ENCODE peak calls at places on chromosome 7, in seven cellular contexts. B is BE2C, P is PC-9, L is HepG2, Y is adrenal gland, G is brain microvascular endothelial cell, E is pancreas. D is an unnamed sample.

GRCh38 chr7:90119178-90119971 is 34.9 kb upstream of the STEAP1 start:
- DNase-seq in B (no peak), P (peak; percentile 1), L (no peak), Y (peak; percentile 79), G (no peak), E (peak; percentile 51), D (no peak)

GRCh38 chr7:17401806-17402627 is 103.6 kb downstream of the AHR start:
- DNase-seq in B (no peak), P (no peak), L (no peak), Y (no peak), G (no peak), E (no peak), D (no peak)

GRCh38 chr7:99196536-99197288 is 11.2 kb downstream of the KPNA7 start:
- DNase-seq in B (no peak), P (no peak), L (no peak), Y (no peak), G (peak; percentile 56), E (no peak), D (no peak)

GRCh38 chr7:108103566-108104298 is 26.4 kb downstream of the LAMB4 start:
- DNase-seq in B (no peak), P (no peak), L (peak; percentile 54), Y (no peak), G (no peak), E (no peak), D (no peak)

GRCh38 chr7:64098-64521 is 128.3 kb upstream of the FAM20C start:
- DNase-seq in B (peak; percentile 39), P (peak; percentile 60), L (peak; percentile 18), Y (peak; percentile 85), G (peak; percentile 70), E (no peak), D (no peak)

GRCh38 chr7:47100815-47101435 is 481.0 kb downstream of the TNS3 start:
- DNase-seq in B (peak; percentile 46), P (peak; percentile 61), L (peak; percentile 57), Y (peak; percentile 75), G (peak; percentile 73), E (peak; percentile 60), D (no peak)

GRCh38 chr7:46960974-46961373 is 620.9 kb downstream of the TNS3 start:
- DNase-seq in B (no peak), P (no peak), L (no peak), Y (no peak), G (no peak), E (no peak), D (no peak)

GRCh38 chr7:36598056-36598675 is 126.1 kb downstream of the AOAH start:
- DNase-seq in B (no peak), P (no peak), L (no peak), Y (no peak), G (no peak), E (no peak), D (no peak)

GRCh38 chr7:92833766-92834605 is 2.4 kb downstream of the CDK6 start:
- DNase-seq in B (peak; percentile 85), P (peak; percentile 85), L (peak; percentile 73), Y (peak; percentile 90), G (peak; percentile 80), E (peak; percentile 74), D (no peak)

GRCh38 chr7:103432713-103433112 is 13.3 kb downstream of the SLC26A5 start:
- DNase-seq in B (no peak), P (no peak), L (no peak), Y (no peak), G (no peak), E (no peak), D (no peak)

GRCh38 chr7:116534790-116535189 is 10.0 kb downstream of the CAV1 start:
- DNase-seq in B (no peak), P (no peak), L (no peak), Y (no peak), G (no peak), E (no peak), D (peak; percentile 46)

GRCh38 chr7:121544726-121545125 is 148.6 kb upstream of the FAM3C start:
- DNase-seq in B (no peak), P (peak; percentile 65), L (peak; percentile 6), Y (no peak), G (peak; percentile 85), E (no peak), D (peak; percentile 84)

GRCh38 chr7:29494350-29494749 is 69.3 kb upstream of the PRR15 start:
- DNase-seq in B (no peak), P (no peak), L (no peak), Y (no peak), G (no peak), E (no peak), D (peak; percentile 33)

GRCh38 chr7:150340875-150341262 is 560 bp downstream of the RARRES2 start:
- DNase-seq in B (no peak), P (no peak), L (no peak), Y (no peak), G (no peak), E (no peak), D (no peak)

GRCh38 chr7:69429817-69430501 is 168.3 kb upstream of the AUTS2 start:
- DNase-seq in B (peak; percentile 53), P (no peak), L (no peak), Y (peak; percentile 62), G (no peak), E (peak; percentile 5), D (no peak)

GRCh38 chr7:106464169-106464568 is 179.4 kb upstream of the NAMPT start:
- DNase-seq in B (no peak), P (no peak), L (no peak), Y (no peak), G (no peak), E (no peak), D (no peak)

GRCh38 chr7:26549281-26549943 is 257.8 kb downstream of the SNX10 start:
- DNase-seq in B (no peak), P (peak; percentile 96), L (no peak), Y (no peak), G (no peak), E (peak; percentile 29), D (no peak)

GRCh38 chr7:93148135-93148534 is at the start of gene SAMD9L:
- DNase-seq in B (no peak), P (no peak), L (no peak), Y (no peak), G (no peak), E (no peak), D (no peak)

GRCh38 chr7:143975617-143976016 is 21.0 kb downstream of the OR2F1 start:
- DNase-seq in B (no peak), P (no peak), L (peak; percentile 63), Y (no peak), G (no peak), E (no peak), D (no peak)
- TF ChIP-seq CTCF in B (no peak), P (no peak), L (peak; percentile 40), Y (no peak), G (peak; percentile 32), E (no peak), D (no peak)

GRCh38 chr7:45889367-45890067 is 1.2 kb downstream of the IGFBP1 start:
- DNase-seq in B (no peak), P (no peak), L (no peak), Y (no peak), G (no peak), E (no peak), D (no peak)
- H3K4me3 ChIP-seq in B (no peak overlapping the region), P (peak overlapping the region; percentile 73), L (peak overlapping the region; percentile 61), Y (no peak overlapping the region), G (no peak overlapping the region), E (no peak overlapping the region), D (no peak overlapping the region)

GRCh38 chr7:158075633-158076001 is 512.0 kb downstream of the PTPRN2 start:
- DNase-seq in B (no peak), P (no peak), L (no peak), Y (no peak), G (no peak), E (no peak), D (no peak)

GRCh38 chr7:158076215-158076614 is 511.4 kb downstream of the PTPRN2 start:
- DNase-seq in B (no peak), P (no peak), L (no peak), Y (no peak), G (no peak), E (no peak), D (no peak)

GRCh38 chr7:158072889-158073730 is 514.5 kb downstream of the PTPRN2 start:
- DNase-seq in B (no peak), P (no peak), L (no peak), Y (no peak), G (no peak), E (no peak), D (no peak)

GRCh38 chr7:158074896-158075632 is 512.6 kb downstream of the PTPRN2 start:
- DNase-seq in B (no peak), P (no peak), L (no peak), Y (no peak), G (no peak), E (no peak), D (no peak)

DNA sequence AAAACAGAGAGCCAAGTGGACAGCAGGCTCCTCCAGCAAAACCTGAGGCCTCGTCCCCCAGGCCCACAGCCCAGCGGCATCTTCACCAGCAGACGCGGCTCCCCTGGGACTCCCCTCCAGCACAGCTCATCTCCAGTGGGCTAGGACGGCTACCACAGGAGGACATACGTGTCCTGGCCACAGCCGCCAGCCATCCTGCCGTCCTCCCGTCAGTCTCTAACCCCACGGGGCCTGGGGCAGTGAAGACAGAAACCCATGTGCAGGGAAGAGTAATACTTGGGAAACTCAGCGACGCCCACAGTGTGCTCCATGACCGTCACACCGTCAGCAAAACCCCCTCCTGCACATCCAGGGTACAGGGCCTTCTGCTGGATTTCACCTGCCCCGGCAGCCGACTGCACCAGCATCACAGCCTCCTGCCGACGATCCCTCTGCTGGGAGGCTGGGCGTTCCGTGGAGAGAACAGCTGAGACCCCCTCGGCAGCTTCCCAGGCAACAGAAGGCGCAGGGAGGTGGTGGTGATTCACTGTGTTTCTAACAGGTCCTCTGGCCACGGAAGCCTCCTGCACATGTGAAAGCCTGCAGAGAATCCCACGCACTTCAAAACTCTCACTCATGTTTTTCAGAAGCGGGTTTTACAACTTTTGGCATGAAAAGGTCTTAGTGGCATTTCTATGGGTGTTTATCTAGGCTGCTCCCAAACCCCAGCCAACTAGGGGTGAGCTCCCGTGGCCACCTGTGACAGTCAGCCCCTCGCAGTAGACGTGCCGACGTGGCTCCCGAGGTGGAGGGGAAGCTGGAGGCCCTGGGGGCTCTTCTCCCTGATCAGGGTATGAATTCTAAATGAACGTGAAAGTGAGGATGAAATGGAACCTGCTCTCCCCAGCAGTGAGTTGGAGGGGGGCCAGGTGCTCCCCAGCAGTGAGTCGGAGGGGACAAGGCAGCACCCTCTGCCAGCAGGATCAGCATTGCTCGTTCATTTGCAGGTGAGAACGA is 513.5 kb downstream of the PTPRN2 start:
- DNase-seq in B (no peak), P (no peak), L (no peak), Y (no peak), G (no peak), E (no peak), D (no peak)
- TF ChIP-seq CTCF in B (no peak), P (no peak), L (no peak), Y (no peak), G (no peak), E (no peak), D (no peak)

DNA sequence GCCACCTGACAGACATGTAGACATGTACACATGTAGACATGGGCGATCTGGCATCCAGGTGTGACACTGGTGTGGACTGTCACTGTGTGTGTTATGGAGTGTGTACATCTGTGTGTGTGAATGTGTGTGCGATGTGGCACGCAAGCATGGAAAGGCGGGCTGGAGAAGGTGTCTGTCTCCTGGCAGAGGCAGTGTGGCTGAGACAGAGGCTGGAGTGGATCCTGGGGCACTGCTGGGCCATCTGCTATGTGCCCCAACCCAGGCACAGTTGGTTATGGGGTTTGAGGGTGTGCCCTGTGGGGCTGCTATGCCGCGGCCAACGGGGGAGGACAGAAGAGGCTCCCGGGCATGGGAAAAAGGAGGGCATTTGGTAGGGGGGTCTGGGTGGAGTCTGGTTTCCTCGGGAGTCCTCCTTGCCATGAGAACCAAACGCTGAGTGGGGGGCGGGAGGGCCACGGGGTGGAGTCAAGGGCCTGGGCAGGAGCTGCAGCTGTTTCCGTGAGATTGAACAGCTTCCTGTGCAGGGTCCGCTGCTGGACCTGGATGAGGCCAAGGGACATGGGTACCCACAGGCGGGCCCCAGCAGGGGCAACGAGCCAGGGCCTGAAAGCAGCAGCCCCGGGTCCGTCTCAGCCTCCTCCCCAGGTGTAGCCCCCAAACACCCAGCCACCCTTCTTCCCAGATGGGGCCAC is 1.3 kb downstream of the ELN start:
- DNase-seq in B (peak; percentile 38), P (no peak), L (no peak), Y (no peak), G (no peak), E (peak; percentile 57), D (no peak)
- H3K4me3 ChIP-seq in B (peak overlapping the region; percentile 38), P (no peak overlapping the region), L (no peak overlapping the region), Y (no peak overlapping the region), G (no peak overlapping the region), E (peak overlapping the region; percentile 55), D (peak overlapping the region; percentile 37)

D was measured in AG09309.